ENCODE peak calls at places on chromosome 21, in seven cellular contexts. J, B, K, O, S, I and X are unnamed samples.

GRCh38 chr21:42698730-42699129 is 45.3 kb downstream of the PDE9A start:
- DNase-seq in J (no peak), B (no peak), K (no peak), O (no peak), S (no peak), I (no peak), X (no peak)

GRCh38 chr21:44931137-44931500 is 8.7 kb upstream of the SLX9 start:
- DNase-seq in J (no peak), B (no peak), K (peak), O (peak), S (peak), I (no peak), X (no peak)

GRCh38 chr21:34330055-34330454 is 33.8 kb upstream of the KCNE2 start:
- DNase-seq in J (no peak), B (no peak), K (no peak), O (no peak), S (no peak), I (no peak), X (no peak)

GRCh38 chr21:44482581-44483287 is 27.4 kb downstream of the LRRC3 start:
- DNase-seq in J (no peak), B (no peak), K (no peak), O (no peak), S (no peak), I (no peak), X (no peak)

GRCh38 chr21:27812279-27812678 is 845.4 kb upstream of the ADAMTS5 start:
- DNase-seq in J (no peak), B (no peak), K (no peak), O (no peak), S (no peak), I (no peak), X (no peak)

GRCh38 chr21:44552681-44553080 is 1.4 kb upstream of the KRTAP10-2 start:
- DNase-seq in J (no peak), B (no peak), K (no peak), O (no peak), S (no peak), I (no peak), X (peak)

GRCh38 chr21:18142639-18143038 is 102.0 kb upstream of the CHODL start:
- DNase-seq in J (no peak), B (no peak), K (no peak), O (no peak), S (no peak), I (no peak), X (no peak)

GRCh38 chr21:43278766-43279577 is 110.2 kb downstream of the CRYAA start:
- DNase-seq in J (no peak), B (no peak), K (peak), O (no peak), S (no peak), I (no peak), X (no peak)

GRCh38 chr21:20004353-20004752 is 993.9 kb upstream of the NCAM2 start:
- DNase-seq in J (no peak), B (no peak), K (no peak), O (no peak), S (no peak), I (no peak), X (no peak)

GRCh38 chr21:34983680-34984086 is 65.4 kb downstream of the RUNX1 start:
- DNase-seq in J (no peak), B (no peak), K (no peak), O (no peak), S (peak), I (no peak), X (no peak)

GRCh38 chr21:26732442-26733221 is 112.6 kb downstream of the ADAMTS1 start:
- DNase-seq in J (peak), B (peak), K (no peak), O (peak), S (no peak), I (peak), X (no peak)

GRCh38 chr21:25283720-25284119 is 323.6 kb downstream of the MRPL39 start:
- DNase-seq in J (peak), B (no peak), K (no peak), O (no peak), S (no peak), I (peak), X (no peak)

GRCh38 chr21:43303240-43304178 is 123.4 kb downstream of the SIK1 start:
- DNase-seq in J (no peak), B (no peak), K (peak), O (peak), S (no peak), I (no peak), X (no peak)

GRCh38 chr21:44589094-44589493 is 3.2 kb downstream of the KRTAP10-6 start:
- DNase-seq in J (no peak), B (no peak), K (no peak), O (no peak), S (no peak), I (no peak), X (no peak)

GRCh38 chr21:17854771-17855170 is 35.6 kb upstream of the C21orf91 start:
- DNase-seq in J (no peak), B (no peak), K (no peak), O (no peak), S (no peak), I (no peak), X (no peak)

GRCh38 chr21:27561116-27561515 is 594.2 kb upstream of the ADAMTS5 start:
- DNase-seq in J (no peak), B (no peak), K (peak), O (peak), S (no peak), I (no peak), X (no peak)

GRCh38 chr21:32457962-32458361 is 45.5 kb downstream of the EVA1C start:
- DNase-seq in J (no peak), B (no peak), K (no peak), O (no peak), S (no peak), I (no peak), X (no peak)

GRCh38 chr21:45136927-45137611 is 62.7 kb downstream of the ADARB1 start:
- DNase-seq in J (peak), B (peak), K (peak), O (peak), S (peak), I (peak), X (peak)

GRCh38 chr21:30232011-30232410 is 16.1 kb upstream of the CLDN8 start:
- DNase-seq in J (no peak), B (no peak), K (no peak), O (no peak), S (no peak), I (no peak), X (no peak)

GRCh38 chr21:35448876-35449599 is 399.9 kb upstream of the RUNX1 start:
- DNase-seq in J (no peak), B (no peak), K (no peak), O (no peak), S (no peak), I (no peak), X (no peak)

GRCh38 chr21:43815991-43816390 is 26.6 kb downstream of the RRP1 start:
- DNase-seq in J (no peak), B (no peak), K (no peak), O (no peak), S (no peak), I (no peak), X (no peak)

GRCh38 chr21:38979271-38980196 is 173.8 kb downstream of the ETS2 start:
- DNase-seq in J (peak), B (no peak), K (no peak), O (no peak), S (no peak), I (no peak), X (no peak)
- H3K27ac ChIP-seq in J (no peak), B (no peak), K (no peak), O (no peak), S (no peak), I (peak), X (no peak)

DNA sequence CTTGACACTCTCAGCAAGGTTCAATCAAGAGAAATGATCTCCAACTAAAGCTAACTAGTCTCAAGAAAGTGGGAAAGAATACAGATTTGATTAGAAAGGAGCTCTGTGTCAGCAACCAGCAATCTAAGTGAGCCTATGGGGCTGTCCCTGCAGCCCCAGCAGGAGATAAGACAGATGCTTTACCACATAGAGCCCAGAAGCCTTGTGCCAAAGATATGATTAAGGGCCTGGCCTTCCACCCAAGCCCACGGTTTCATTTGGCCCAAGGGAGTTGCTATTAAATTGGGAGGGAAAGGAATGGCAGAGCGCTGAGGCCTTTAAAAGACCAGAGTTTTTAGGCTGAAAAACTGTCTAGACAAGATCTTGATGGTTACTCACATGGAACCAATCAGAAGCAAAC is 74.8 kb downstream of the HLCS start:
- DNase-seq in J (no peak), B (no peak), K (no peak), O (no peak), S (no peak), I (no peak), X (no peak)
- H3K27ac ChIP-seq in J (no peak), B (no peak), K (no peak), O (no peak), S (no peak), I (no peak), X (no peak)

DNA sequence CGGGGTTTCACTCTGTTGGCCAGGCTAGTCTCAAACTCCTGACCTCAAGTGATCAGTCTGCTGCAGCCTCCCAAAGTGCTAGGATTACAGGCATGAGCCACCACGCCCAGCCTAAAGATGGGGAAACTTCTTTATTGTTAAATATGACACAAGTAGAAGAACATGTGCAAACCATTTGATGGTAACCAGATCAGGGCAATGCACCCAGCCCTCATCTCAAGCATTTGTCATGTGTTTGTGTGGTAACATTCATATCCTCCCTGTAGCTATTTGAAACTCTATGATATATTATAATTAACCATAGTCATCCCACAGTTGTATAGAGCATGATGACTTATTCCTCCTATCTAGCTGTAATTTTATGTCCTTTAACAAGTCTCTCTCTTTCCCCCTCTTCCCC is 119.5 kb upstream of the TMPRSS2 start:
- DNase-seq in J (no peak), B (no peak), K (no peak), O (no peak), S (no peak), I (no peak), X (no peak)
- H3K27ac ChIP-seq in J (no peak), B (no peak), K (no peak), O (no peak), S (no peak), I (no peak), X (no peak)

DNA sequence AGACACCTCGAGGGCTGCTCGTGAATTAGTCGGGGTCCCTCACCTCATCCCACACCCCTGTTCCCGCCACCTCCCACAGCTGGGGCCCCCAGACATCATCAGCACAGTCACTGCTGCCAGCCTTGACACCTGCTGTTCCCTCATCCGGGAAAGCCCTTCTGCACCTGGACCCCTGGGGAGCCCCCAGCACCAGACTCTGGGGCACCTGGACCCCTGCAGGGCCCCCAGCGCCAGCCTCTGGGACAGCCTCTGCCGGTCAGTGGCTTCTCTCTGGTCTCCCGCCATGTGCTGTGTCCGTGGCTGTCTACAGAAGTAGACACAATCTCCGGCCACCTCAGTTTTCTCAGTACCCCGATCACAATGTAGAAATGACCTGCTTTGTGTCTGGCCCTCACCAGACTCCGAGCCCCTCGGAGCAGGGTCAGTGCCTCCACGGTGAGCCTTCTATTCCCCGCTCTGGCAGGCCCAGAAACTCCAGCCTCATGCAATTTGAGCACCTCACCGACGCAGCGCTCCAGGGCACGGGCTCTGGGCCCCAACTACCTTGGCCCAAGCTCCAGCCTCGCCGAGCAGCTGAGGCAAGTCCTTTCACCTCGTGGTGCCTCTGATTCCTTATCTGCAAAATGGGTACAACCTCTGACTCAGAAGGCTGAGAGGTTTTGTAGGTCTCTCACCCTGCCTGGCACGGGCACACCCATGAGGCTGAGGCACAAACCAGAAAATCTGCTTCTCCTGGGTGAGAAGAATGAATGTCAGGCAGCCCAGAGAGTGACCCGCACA is 84.7 kb downstream of the RIPK4 start:
- DNase-seq in J (no peak), B (no peak), K (no peak), O (no peak), S (no peak), I (no peak), X (no peak)
- H3K27ac ChIP-seq in J (no peak), B (no peak), K (no peak), O (no peak), S (no peak), I (no peak), X (no peak)

GRCh38 chr21:14513772-14514171 is 32.3 kb downstream of the SAMSN1 start:
- DNase-seq in J (no peak), B (no peak), K (no peak), O (no peak), S (no peak), I (no peak), X (no peak)
- H3K27ac ChIP-seq in J (no peak), B (no peak), K (no peak), O (no peak), S (no peak), I (no peak), X (no peak)

GRCh38 chr21:46226920-46227599 is 1.5 kb downstream of the LSS start:
- DNase-seq in J (no peak), B (no peak), K (no peak), O (no peak), S (no peak), I (no peak), X (no peak)
- H3K27ac ChIP-seq in J (no peak), B (peak), K (peak), O (peak), S (no peak), I (no peak), X (peak)

DNA sequence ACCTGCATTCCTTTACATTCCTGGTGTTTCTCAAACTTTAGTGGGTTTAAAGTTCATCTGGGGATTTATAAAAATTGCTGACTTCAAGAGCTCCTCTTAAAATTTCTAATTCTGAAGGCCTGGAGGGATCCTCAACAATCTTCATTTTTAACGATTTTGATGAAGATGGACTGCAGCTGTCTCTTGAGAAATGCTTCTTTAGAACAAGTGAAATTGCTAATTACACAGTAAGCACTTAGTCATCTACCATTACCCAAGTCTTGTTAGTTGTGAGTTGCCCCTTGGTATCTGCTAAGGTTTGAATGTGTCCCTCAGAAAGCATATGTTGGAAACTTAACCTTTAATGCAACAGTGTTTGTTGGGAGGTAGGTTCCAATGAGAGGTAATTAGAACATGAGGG is 163.7 kb downstream of the LTN1 start:
- DNase-seq in J (no peak), B (no peak), K (no peak), O (no peak), S (no peak), I (no peak), X (no peak)
- H3K27ac ChIP-seq in J (no peak), B (no peak), K (no peak), O (no peak), S (no peak), I (no peak), X (no peak)